ENCODE peak calls at places on chromosome 19, in four cellular contexts. W is left ventricle myocardium inferior, T is H9, Q is AG09309. D is an unnamed sample.

GRCh38 chr19:43078311-43078710 is 4.2 kb downstream of the PSG2 start:
- DNase-seq in T (no peak), W (no peak), Q (no peak), D (no peak)

GRCh38 chr19:39858541-39858940 is 12.4 kb upstream of the FBL start:
- DNase-seq in T (peak; percentile 91), Q (no peak), W (peak; percentile 64), D (no peak)

GRCh38 chr19:7868326-7868670 is 5.9 kb downstream of the PRR36 start:
- DNase-seq in Q (no peak), W (no peak), T (peak; percentile 81), D (no peak)

GRCh38 chr19:16462757-16463250 is 9.0 kb downstream of the EPS15L1 start:
- DNase-seq in T (no peak), W (peak; percentile 41), Q (no peak), D (no peak)

GRCh38 chr19:15155296-15155695 is 45.5 kb downstream of the NOTCH3 start:
- DNase-seq in Q (no peak), T (no peak), W (no peak), D (no peak)

GRCh38 chr19:15829277-15829770 is 13.9 kb upstream of the OR10H1 start:
- DNase-seq in Q (no peak), T (no peak), W (no peak), D (no peak)

GRCh38 chr19:3113100-3114017 is 19.2 kb downstream of the GNA11 start:
- DNase-seq in W (no peak), T (no peak), Q (no peak), D (no peak)

GRCh38 chr19:2083174-2083854 is 12.8 kb downstream of the MOB3A start:
- DNase-seq in Q (no peak), T (no peak), W (no peak), D (no peak)

GRCh38 chr19:19657397-19657783 is 6.1 kb downstream of the ATP13A1 start:
- DNase-seq in Q (no peak), W (no peak), T (no peak), D (peak; percentile 52)

DNA sequence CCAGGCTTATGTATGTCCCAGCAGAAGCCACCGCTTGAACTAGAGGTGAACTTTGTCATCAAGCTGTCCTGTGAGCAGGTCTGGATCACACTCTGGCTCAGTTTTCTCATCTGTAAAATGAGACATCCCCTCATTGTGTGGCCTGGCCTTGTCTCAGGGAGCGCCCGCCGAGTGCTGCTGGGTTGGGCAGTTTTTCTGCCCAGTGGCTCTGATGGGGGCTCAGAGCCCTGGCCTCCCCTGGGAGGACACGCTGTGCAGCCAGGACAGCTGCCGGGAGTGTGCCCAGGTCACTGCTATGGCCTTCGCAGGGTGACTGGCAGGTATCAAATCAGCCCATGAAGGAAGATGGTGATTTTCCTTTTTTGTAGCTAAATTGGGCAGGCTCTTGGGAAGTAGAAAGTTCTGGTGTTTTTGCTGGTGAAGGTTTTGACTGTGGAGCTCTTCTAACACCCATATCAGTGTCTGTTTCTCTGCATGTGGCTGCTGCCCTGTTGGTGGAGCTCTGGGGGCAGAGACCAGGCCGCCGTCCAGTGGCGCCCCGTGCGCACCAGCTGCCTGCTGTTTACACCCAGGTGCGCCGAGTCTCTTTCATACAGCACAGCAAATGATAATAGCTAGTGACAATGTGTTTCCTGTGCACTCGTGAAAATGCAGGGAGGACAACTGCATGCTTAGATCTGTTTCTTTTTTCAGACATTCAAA is 40.8 kb downstream of the SLC7A9 start:
- DNase-seq in Q (no peak), W (no peak), T (no peak), D (no peak)
- TF ChIP-seq CTCF in Q (no peak), W (no peak), T (no peak), D (no peak)

DNA sequence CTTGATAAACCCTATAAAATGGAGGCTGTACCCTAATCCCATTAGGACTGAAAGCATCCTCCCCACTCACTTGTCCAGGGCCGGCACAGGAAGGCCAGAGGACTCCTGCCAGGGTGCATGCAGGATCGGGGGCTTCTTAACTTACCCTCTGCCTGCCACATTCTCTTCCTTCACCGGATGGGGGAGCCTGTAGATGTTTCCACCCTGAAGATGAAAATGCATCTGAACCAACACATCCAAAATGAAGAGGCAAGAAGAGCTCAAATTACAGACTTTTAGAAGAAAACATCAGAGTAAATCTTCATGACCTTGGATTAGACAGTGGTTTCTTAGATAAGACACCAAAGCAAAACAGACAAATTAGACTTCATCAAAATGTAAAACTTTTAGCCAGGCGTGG is 25.9 kb upstream of the NAPA start:
- DNase-seq in Q (peak; percentile 11), W (no peak), T (no peak), D (no peak)
- TF ChIP-seq CTCF in Q (peak; percentile 63), W (peak; percentile 25), T (peak; percentile 60), D (peak; percentile 38)

GRCh38 chr19:17542042-17542441 is 13.4 kb upstream of the COLGALT1 start:
- DNase-seq in Q (no peak), W (no peak), T (no peak), D (no peak)

GRCh38 chr19:17541184-17541759 is 14.2 kb upstream of the COLGALT1 start:
- DNase-seq in W (no peak), T (no peak), Q (no peak), D (no peak)

GRCh38 chr19:17538684-17539287 is 16.7 kb upstream of the COLGALT1 start:
- DNase-seq in Q (no peak), T (no peak), W (no peak), D (no peak)

GRCh38 chr19:17540174-17540573 is 15.3 kb upstream of the COLGALT1 start:
- DNase-seq in T (no peak), W (no peak), Q (no peak), D (no peak)

DNA sequence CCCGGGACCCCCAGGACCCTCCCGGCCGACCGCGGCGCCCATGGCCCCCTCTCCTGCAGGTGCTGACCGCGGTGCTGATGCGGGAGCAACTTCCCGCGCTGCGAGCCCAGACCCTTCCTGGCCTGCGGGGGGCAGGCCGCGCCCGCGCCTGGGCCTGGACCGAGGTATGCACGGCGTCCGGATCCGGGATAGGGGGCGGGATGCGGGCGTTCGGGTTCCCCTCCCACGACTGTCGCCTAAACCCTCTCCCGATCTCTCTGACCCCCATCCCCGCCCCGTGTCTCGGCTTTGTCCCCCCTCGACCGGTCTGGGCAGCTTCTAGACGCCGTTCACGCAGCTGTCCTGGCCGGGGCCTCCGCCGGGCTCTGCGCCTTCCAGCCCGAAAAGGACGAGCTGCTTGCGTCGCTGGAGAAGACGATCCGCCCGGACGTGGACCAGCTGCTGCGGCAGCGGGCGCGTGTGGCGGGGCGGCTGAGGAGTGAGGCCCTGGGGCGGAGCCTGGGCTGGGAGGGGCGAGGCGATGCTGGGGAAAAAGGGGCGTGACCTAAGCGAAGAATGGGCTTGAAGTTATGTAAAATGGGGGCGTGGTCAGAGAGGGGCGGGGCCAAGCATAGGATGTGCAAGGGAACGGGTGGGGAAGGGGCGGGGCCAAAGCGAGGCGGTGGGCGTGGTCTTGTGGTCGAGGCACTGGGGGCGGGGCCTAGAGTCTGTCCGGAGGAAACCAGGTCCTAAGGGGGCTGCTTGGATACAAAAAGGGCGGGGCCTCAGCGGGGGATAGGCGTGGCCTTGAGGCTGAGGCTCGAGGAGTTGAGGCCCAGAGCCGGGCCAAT is 15.9 kb upstream of the COLGALT1 start:
- DNase-seq in T (peak; percentile 100), Q (peak; percentile 45), W (peak; percentile 95), D (peak; percentile 97)
- TF ChIP-seq CTCF in T (peak; percentile 28), Q (peak; percentile 35), W (peak; percentile 70), D (no peak)

DNA sequence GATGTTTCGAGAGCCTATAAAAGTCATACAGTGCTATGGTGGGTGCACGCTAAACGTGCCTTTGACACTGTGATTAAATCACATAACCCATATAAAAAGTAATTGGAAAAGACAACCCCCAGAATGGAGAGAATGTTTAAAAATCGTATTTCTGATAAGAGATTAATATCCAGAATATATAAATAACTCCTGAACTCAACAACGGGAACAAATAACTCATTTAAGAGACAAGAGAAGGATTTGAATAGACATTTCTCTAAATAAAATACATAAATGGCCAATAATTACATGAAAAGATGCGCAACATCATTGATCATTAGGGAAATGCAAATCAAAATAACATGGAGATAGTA is 37.0 kb upstream of the IGFL4 start:
- DNase-seq in W (no peak), Q (no peak), T (no peak), D (no peak)
- TF ChIP-seq CTCF in W (no peak), Q (no peak), T (peak; percentile 9), D (no peak)

DNA sequence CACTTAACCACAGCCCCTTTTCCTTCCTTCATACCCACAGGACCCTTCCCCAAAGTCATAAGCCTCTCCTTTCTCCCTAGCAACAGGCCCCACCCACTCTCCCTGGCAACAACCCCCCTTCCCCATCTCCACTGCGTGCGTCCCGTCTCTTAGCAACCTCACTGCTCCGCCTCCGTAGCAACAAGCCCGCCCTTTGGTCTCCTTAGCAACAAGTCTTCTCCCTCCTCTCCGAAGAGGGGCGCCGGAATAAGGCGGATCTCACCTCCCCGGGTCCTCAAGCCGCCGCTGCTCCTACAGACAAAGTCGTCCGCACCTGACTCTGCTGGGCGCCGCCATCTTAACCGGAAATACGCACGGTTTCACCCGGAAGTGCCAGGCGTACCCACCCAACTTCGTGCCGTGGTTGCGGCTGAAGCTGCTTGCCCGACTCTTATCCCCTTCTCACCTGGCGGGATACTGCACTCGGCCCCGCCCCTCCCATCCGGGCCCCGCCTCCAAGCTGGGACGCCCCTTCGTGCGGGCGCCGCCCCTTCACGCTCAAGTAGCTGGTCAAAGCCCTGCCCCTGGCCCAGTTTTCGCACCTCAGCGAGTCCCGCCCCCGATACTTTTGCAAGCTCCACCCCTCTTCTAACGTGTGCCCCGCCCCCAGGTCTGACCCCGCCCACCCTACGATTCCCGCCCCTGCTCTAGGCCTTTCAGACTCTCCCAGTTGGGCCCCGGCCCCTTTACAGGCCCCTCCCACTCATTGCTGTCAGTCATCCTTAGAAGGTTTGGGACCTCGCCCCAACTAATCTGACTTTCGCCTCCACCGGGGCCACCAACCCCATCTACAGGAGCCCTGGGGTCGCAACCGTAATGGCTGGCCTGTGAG is at the start of gene HSPBP1:
- DNase-seq in T (peak; percentile 99), Q (peak; percentile 53), W (peak; percentile 87), D (peak; percentile 70)
- TF ChIP-seq CTCF in T (no peak), Q (no peak), W (no peak), D (no peak)

GRCh38 chr19:5895890-5896289 is 7.7 kb downstream of the NDUFA11 start:
- DNase-seq in Q (no peak), W (no peak), T (no peak), D (no peak)

GRCh38 chr19:5896365-5897076 is 7.1 kb downstream of the NDUFA11 start:
- DNase-seq in Q (no peak), W (no peak), T (no peak), D (no peak)

GRCh38 chr19:5899728-5900526 is 3.7 kb downstream of the NDUFA11 start:
- DNase-seq in T (no peak), W (no peak), Q (no peak), D (no peak)

GRCh38 chr19:5895409-5895808 is 8.2 kb downstream of the NDUFA11 start:
- DNase-seq in T (no peak), W (no peak), Q (no peak), D (no peak)

DNA sequence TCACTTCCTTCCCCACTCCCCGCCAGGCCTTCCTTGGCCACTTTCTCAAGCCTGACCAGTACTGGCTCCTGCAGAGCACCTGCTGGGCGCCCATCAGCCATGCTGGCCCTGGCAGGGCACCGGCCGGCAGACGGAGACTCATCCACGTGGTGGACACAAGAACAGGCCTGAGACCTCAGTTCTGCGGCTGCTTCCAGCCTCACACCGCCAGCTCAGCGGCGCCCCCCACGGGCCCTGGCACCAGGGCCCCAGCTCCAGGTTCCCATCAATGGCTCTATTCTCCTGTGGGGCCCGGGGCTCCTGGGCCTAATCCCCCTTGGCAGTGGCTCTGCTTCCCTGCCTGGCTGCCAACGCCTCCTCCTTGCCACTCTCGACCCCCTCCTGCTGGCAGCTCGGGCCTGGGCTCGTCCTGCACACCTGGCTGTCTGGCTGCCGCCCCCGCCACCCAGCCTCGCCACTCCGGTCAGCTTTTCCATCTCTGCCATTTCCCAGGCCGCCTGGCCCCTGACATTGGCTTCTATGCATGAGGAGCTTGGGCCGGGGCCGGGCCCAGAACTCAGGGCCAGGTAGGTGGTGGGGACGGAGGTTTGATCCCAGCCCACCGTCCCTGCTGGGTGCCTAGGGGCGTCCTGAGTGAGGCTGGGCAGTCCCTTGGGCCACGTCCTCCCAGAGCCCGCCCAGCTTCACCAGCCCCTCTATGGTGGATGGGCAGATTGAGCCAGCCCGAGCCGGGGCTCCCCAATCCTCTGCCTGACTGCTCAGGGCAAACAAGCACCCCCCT is 6.2 kb downstream of the NDUFA11 start:
- DNase-seq in Q (no peak), W (no peak), T (no peak), D (no peak)
- TF ChIP-seq CTCF in Q (no peak), W (no peak), T (peak; percentile 58), D (no peak)

GRCh38 chr19:32651729-32652140 is 23.2 kb downstream of the ANKRD27 start:
- DNase-seq in W (peak; percentile 55), T (peak; percentile 85), Q (no peak), D (no peak)
- TF ChIP-seq CTCF in W (no peak), T (no peak), Q (no peak), D (no peak)